ENCODE peak calls at places on chromosomes 6 and 20, in seven cellular contexts. P is GM12878, J is IMR-90, D is lung, M is fibroblast of lung, Z is breast epithelium, N is Panc1. L is an unnamed sample. For H3K27me3 and H3K9me3, the result is how much of the 10 kb centered on the place peaks cover.

GRCh38 chr6:48691420-48691819 is 580.4 kb upstream of the PTCHD4 start:
- DNase-seq in P (no peak), J (no peak), D (no peak), M (no peak), Z (no peak), N (no peak), L (no peak)

GRCh38 chr20:24066075-24066700 is 77.6 kb upstream of the GGTLC1 start:
- DNase-seq in P (no peak), J (no peak), D (no peak), M (no peak), Z (no peak), N (no peak), L (peak)

GRCh38 chr20:41694796-41695195 is 76.6 kb upstream of the CHD6 start:
- DNase-seq in P (no peak), J (no peak), D (no peak), M (no peak), Z (no peak), N (no peak), L (no peak)

GRCh38 chr6:105372142-105372861 is 30.6 kb downstream of the PREP start:
- DNase-seq in P (no peak), J (no peak), D (no peak), M (no peak), Z (no peak), N (no peak), L (no peak)

GRCh38 chr6:111427341-111428116 is 55.5 kb downstream of the REV3L start:
- DNase-seq in P (peak), J (peak), D (no peak), M (peak), Z (no peak), N (peak), L (no peak)

GRCh38 chr6:140174509-140174908 is 800.1 kb upstream of the CITED2 start:
- DNase-seq in P (no peak), J (peak), D (no peak), M (peak), Z (no peak), N (peak), L (no peak)

GRCh38 chr20:38217791-38218565 is 42.6 kb downstream of the KIAA1755 start:
- DNase-seq in P (no peak), J (peak), D (no peak), M (peak), Z (no peak), N (no peak), L (no peak)

GRCh38 chr6:42010185-42010872 is 40.0 kb upstream of the TAF8 start:
- DNase-seq in P (no peak), J (no peak), D (no peak), M (no peak), Z (no peak), N (no peak), L (no peak)

GRCh38 chr6:28531479-28532128 is 5.9 kb downstream of the GPX5 start:
- DNase-seq in P (no peak), J (no peak), D (no peak), M (no peak), Z (no peak), N (no peak), L (no peak)

GRCh38 chr20:58650181-58650775 is 805 bp upstream of the STX16 start:
- DNase-seq in P (no peak), J (no peak), D (no peak), M (peak), Z (no peak), N (no peak), L (no peak)

GRCh38 chr20:39568090-39568489 is 605.9 kb downstream of the DHX35 start:
- DNase-seq in P (peak), J (no peak), D (no peak), M (no peak), Z (no peak), N (no peak), L (no peak)

GRCh38 chr6:154548130-154548830 is 37.8 kb upstream of the CNKSR3 start:
- DNase-seq in P (no peak), J (peak), D (no peak), M (peak), Z (no peak), N (no peak), L (no peak)
- TF ChIP-seq CTCF in P (no peak), J (no peak), D (no peak), M (no peak), Z (no peak), N (no peak), L (no peak)

DNA sequence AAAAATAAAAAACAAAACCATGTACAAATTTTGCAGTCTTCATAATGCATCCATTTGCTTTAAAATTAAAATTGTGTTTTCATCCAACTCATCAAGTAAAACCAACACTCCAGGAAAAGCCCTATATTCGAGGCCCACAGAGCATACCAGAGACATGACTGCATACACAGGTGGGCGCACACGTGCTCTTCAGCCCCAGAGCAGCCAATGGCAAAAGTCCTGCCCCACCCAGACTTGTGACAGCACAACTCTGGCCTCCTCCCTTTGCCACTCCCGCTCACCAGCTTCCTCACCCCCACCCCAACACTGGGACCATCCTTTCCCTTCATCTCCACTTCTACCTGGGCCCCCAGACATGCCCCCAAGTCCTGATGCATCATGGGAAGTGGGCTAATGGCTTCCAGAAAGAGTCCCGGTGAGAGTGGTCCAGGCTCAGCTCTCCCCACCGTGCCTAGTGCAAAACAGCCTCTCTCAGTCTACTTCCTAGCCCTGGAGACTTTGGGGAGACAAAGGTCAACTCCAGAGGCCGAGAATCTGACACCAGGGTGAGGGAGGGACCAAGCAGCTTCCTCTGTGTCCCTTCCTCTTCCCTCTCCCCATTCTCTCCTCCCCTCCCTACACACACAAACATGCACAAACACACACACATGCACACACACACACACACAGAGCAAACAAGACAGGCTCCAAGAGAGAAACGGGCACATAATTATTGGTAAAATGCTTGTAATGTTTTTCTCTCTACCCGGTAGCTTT is 14.4 kb downstream of the GRM4 start:
- DNase-seq in P (no peak), J (no peak), D (no peak), M (no peak), Z (no peak), N (no peak), L (no peak)
- H3K27me3 ChIP-seq in P (under half), J (under half), D (under half), M (under half), Z (under half), N (under half), L (under half)

DNA sequence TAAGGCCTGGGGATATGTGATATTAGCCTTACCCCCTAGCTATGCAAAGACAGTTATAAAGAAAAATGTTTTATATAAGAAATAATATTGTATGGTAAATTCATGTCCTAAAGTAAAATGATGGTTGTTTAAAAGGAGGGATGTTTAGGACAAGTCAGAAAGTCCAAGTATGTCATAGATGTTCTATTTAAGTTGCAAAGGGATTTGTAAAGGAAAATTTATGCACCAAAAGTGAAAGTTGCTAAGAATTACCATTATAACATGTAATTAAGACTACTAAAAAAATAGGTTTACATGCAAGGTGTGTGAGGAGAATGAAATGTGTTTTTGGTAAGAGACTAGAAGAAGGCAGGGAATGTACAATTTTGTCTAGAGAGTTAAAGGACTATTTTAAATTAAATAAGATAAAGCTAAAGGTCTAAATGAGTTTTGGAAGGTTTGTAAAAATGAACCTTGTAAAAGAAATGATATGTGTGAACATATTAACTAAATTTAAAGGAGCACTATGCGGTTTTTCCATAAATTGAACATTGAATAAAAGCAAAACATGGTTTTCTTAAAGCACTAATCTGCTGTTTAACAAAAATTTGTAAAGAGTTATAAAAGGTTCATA is 22.7 kb upstream of the GOPC start:
- DNase-seq in P (no peak), J (no peak), D (no peak), M (no peak), Z (no peak), N (no peak), L (no peak)
- H3K9me3 ChIP-seq in P (under half), J (under half), D (under half), M (under half), Z (under half), N (under half), L (under half)

GRCh38 chr20:5092765-5093339 is 26.9 kb downstream of the PCNA start:
- DNase-seq in P (no peak), J (no peak), D (no peak), M (no peak), Z (no peak), N (no peak), L (no peak)

GRCh38 chr20:5095931-5096330 is 23.8 kb downstream of the PCNA start:
- DNase-seq in P (no peak), J (no peak), D (no peak), M (no peak), Z (no peak), N (no peak), L (no peak)

GRCh38 chr20:5091902-5092301 is 27.9 kb downstream of the PCNA start:
- DNase-seq in P (no peak), J (no peak), D (no peak), M (no peak), Z (no peak), N (no peak), L (no peak)

GRCh38 chr20:5096463-5096862 is 23.3 kb downstream of the PCNA start:
- DNase-seq in P (no peak), J (no peak), D (no peak), M (no peak), Z (no peak), N (no peak), L (no peak)

GRCh38 chr20:5095454-5095853 is 24.3 kb downstream of the PCNA start:
- DNase-seq in P (no peak), J (no peak), D (no peak), M (no peak), Z (no peak), N (no peak), L (no peak)
- TF ChIP-seq CTCF in P (no peak), J (no peak), D (no peak), M (no peak), Z (no peak), N (no peak), L (no peak)

GRCh38 chr20:56788671-56789610 is 159.8 kb downstream of the TFAP2C start:
- DNase-seq in P (no peak), J (no peak), D (no peak), M (peak), Z (no peak), N (no peak), L (no peak)
- H3K27me3 ChIP-seq in P (under half), J (under half), D (under half), M (under half), Z (under half), N (under half), L (under half)

GRCh38 chr6:143335865-143336264 is 114.6 kb downstream of the ADAT2 start:
- DNase-seq in P (no peak), J (no peak), D (no peak), M (no peak), Z (no peak), N (no peak), L (no peak)
- H3K9me3 ChIP-seq in P (under half), J (under half), D (under half), M (under half), Z (under half), N (under half), L (under half)

DNA sequence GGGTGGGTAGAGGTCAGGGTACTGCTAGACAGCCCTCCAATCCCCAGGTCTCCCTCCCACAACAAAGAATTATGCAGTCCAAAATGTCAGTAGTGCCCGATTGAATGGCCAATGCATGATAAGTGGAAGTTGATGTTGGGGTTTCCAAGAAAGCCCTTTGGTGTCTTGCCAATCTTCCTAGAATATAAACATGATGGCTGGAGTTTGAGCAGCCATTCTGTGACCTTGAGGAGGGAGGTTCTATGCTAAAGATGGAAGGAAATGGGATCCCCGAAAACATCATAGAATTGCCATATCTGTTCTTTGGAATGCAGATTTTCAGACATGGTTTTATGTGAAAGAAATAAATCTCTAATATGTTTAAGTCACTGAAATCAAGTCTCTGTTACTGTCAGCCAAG is 32.9 kb upstream of the PTPN1 start:
- DNase-seq in P (no peak), J (no peak), D (no peak), M (no peak), Z (no peak), N (no peak), L (no peak)
- TF ChIP-seq CTCF in P (no peak), J (no peak), D (no peak), M (no peak), Z (no peak), N (no peak), L (no peak)

GRCh38 chr6:30073489-30074240 is 1.9 kb downstream of the RNF39 start:
- DNase-seq in P (no peak), J (no peak), D (no peak), M (no peak), Z (no peak), N (no peak), L (no peak)

GRCh38 chr6:30075094-30075986 is at the start of gene RNF39:
- DNase-seq in P (no peak), J (no peak), D (peak), M (no peak), Z (no peak), N (no peak), L (no peak)

GRCh38 chr6:30071081-30071818 is 4.3 kb downstream of the PPP1R11 start:
- DNase-seq in P (no peak), J (peak), D (no peak), M (peak), Z (no peak), N (no peak), L (no peak)

GRCh38 chr6:30074331-30075093 is 1.1 kb downstream of the RNF39 start:
- DNase-seq in P (no peak), J (no peak), D (no peak), M (no peak), Z (peak), N (no peak), L (no peak)

GRCh38 chr6:30071858-30072257 is 3.7 kb downstream of the RNF39 start:
- DNase-seq in P (no peak), J (no peak), D (no peak), M (no peak), Z (no peak), N (no peak), L (no peak)
- H3K27me3 ChIP-seq in P (under half), J (half or more), D (under half), M (half or more), Z (under half), N (under half), L (under half)

L was measured in CD4-positive, alpha-beta T cell.